ENCODE peak calls at places on chromosomes 7 and 10, in four cellular contexts. J is GM12865, O is tibial artery, A is breast epithelium. R is an unnamed sample.

GRCh38 chr10:21702633-21703111 is 168.6 kb downstream of the MLLT10 start:
- DNase-seq in J (peak; percentile 53), A (no peak), O (no peak), R (no peak)

GRCh38 chr10:70778267-70778924 is 6.8 kb downstream of the TBATA start:
- DNase-seq in J (no peak), O (no peak), A (no peak), R (no peak)

GRCh38 chr7:39433550-39433949 is 132.7 kb upstream of the YAE1 start:
- DNase-seq in A (no peak), J (no peak), O (no peak), R (no peak)

GRCh38 chr10:44183667-44184632 is 200.9 kb downstream of the CXCL12 start:
- DNase-seq in O (no peak), J (no peak), A (no peak), R (peak; percentile 28)

GRCh38 chr7:4851459-4852422 is 10.1 kb downstream of the PAPOLB start:
- DNase-seq in J (no peak), O (no peak), A (no peak), R (no peak)

GRCh38 chr10:33277135-33277536 is 57.3 kb downstream of the NRP1 start:
- DNase-seq in A (no peak), O (peak; percentile 65), J (no peak), R (no peak)

GRCh38 chr7:2114052-2114451 is 118.7 kb downstream of the MAD1L1 start:
- DNase-seq in O (no peak), J (no peak), A (no peak), R (no peak)

GRCh38 chr10:43824934-43825333 is 176.3 kb upstream of the ZNF32 start:
- DNase-seq in J (no peak), A (no peak), O (peak; percentile 85), R (peak; percentile 55)

GRCh38 chr7:24438232-24438631 is 135.0 kb upstream of the PALS2 start:
- DNase-seq in O (no peak), A (no peak), J (no peak), R (no peak)

GRCh38 chr10:96873086-96873485 is 41.0 kb downstream of the LCOR start:
- DNase-seq in J (no peak), O (no peak), A (no peak), R (no peak)

DNA sequence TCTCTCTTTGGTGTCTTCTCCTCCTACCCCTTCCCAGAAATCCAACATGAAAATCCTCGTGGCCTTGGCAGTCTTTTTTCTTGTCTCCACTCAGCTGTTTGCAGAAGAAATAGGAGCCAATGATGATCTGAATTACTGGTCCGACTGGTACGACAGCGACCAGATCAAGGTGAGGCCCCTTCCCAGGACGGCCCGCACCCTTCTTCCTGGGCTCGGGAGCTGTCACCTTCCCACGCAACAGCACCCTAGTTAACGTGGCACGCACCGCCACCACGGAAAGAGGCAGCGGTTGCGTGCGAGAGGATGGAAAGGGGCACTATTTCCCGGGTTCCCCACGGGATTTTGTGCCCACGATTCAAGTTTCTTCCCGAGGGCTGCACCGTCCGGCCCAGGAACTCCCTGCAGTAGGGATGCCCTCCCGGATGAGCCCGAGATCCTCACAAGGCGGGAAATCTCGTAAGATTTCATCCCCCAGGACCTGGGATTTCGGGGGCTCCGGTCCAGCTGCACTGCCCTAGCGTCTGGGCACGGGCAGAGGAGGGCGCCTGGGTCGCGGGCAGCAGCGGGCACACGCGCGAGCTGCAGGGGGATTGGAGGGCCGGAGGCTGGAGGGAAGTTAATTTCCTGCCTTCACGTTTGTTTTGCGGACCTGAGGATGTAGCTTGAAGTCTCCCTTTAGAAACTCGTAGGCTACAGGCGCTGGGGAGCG is 835 bp downstream of the TAC1 start:
- DNase-seq in A (no peak), J (no peak), O (no peak), R (no peak)
- H3K4me3 ChIP-seq in A (peak overlapping the region; percentile 46), J (no peak overlapping the region), O (no peak overlapping the region), R (no peak overlapping the region)

GRCh38 chr7:114929570-114929969 is 7.7 kb downstream of the MDFIC start:
- DNase-seq in J (no peak), A (no peak), O (no peak), R (no peak)
- TF ChIP-seq CTCF in J (no peak), A (no peak), O (no peak), R (no peak)

GRCh38 chr10:100829103-100829870 is 83.5 kb upstream of the SLF2 start:
- DNase-seq in J (no peak), O (no peak), A (peak; percentile 9), R (no peak)
- H3K4me3 ChIP-seq in J (no peak overlapping the region), O (peak overlapping the region; percentile 30), A (peak overlapping the region; percentile 50), R (no peak overlapping the region)

GRCh38 chr10:84715911-84716310 is 387.5 kb downstream of the CCSER2 start:
- DNase-seq in A (no peak), J (peak; percentile 48), O (no peak), R (no peak)
- TF ChIP-seq CTCF in A (no peak), J (peak; percentile 86), O (no peak), R (peak; percentile 35)

DNA sequence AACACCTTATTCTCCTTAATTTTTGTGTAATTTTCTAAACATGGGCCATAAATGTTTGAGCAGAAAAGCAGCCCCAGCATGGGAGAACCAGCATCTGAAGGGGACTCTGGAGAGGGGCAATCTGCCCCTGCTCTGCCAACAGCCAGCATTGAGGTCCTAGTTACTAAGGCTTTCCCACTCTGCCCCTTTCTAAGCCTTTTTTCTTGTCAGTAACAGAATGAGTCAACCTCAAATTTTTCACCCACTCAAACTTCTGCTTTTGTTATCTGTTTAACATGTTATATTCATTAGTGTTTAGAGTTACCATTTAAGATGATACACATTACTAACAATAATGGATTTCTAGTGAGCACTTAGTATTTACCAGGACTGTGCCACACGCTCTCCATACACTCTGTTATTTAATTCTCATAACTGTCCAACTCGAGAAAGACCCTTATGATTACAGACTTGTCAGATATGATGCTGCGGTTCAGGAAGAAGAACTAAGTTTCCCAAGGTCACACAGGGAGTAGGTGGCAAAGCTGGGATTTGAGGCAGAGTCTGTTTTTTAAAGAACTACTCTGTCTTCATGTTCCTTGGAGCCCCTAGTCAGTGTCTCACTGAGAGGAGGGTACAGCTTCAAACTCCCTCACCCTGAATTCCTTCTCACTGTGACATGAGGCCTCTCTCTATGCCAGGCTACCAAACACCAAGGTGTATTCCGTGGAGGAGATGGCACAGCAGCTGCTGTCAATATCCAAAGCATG is 19.9 kb upstream of the GPAM start:
- DNase-seq in J (peak; percentile 24), O (no peak), A (no peak), R (no peak)
- H3K4me3 ChIP-seq in J (no peak overlapping the region), O (no peak overlapping the region), A (no peak overlapping the region), R (no peak overlapping the region)

GRCh38 chr7:22256702-22257101 is 100.3 kb downstream of the RAPGEF5 start:
- DNase-seq in O (no peak), J (no peak), A (no peak), R (no peak)
- TF ChIP-seq CTCF in O (peak; percentile 48), J (no peak), A (no peak), R (peak; percentile 9)

GRCh38 chr10:27714349-27714748 is 31.3 kb downstream of the MKX start:
- DNase-seq in O (no peak), A (no peak), J (no peak), R (no peak)

GRCh38 chr10:27716521-27716920 is 29.1 kb downstream of the MKX start:
- DNase-seq in O (no peak), A (no peak), J (no peak), R (no peak)

GRCh38 chr10:27715505-27715904 is 30.1 kb downstream of the MKX start:
- DNase-seq in J (no peak), O (no peak), A (no peak), R (no peak)

GRCh38 chr10:27717191-27717590 is 28.4 kb downstream of the MKX start:
- DNase-seq in J (no peak), A (no peak), O (no peak), R (no peak)

GRCh38 chr10:27713906-27714305 is 31.7 kb downstream of the MKX start:
- DNase-seq in O (no peak), J (no peak), A (no peak), R (no peak)
- H3K4me3 ChIP-seq in O (peak overlapping the region; percentile 37), J (no peak overlapping the region), A (no peak overlapping the region), R (no peak overlapping the region)

DNA sequence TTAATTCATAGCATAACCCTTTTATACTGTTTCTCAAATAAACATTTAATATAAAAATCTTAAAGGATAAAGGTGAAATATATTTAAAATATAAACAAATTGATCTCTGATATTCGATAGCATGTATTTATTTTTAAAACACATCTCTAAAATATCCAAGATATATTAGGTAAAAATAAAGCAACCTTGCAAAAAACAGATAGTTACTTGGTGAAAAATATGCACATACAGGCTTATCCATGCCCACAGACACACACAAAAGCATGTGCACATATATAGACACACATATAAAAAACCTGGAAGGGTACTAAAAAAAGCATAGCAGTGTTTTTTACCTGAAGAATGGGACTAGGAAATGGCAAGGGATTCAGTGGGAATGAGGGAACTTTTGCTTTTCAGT is 19.8 kb downstream of the POT1 start:
- DNase-seq in J (no peak), O (no peak), A (no peak), R (no peak)
- TF ChIP-seq CTCF in J (no peak), O (no peak), A (no peak), R (no peak)

DNA sequence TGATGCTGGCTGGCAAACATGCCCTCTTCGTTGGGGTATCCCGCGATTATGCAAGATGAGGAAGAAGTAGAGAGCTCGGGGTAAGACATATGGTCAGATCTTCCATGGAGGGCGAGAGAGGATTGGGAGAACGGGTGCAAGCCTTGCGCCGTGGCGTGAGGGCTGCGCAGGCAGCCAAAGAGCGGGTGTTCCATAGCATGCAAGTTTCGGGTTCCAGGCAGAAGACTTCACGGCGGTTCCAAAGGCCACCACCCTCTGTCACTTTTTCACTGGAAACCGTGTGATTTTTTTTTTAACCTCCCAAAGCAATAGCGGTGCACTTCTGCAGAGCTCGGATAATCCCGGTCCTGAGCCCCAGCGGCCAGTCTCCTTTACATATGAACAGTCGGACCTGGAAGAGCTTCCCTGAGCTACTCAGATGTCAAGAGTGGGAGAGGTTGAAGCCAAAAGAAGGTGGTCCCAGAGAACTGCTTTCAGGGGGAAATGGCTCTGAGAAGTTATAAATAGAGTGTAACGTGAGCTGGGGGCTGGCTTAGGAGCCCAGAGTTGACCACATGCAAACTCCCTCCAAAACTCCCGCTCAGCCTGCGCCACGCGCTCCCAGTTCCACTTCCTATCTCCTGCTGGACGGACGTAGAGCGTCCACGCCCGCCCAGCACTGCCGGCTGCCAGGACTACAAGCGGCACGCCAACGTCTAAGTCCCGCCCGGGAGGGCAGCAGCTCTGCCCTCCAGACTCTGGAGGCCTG is at the start of gene MEOX2:
- DNase-seq in O (peak; percentile 85), J (no peak), A (no peak), R (no peak)
- H3K4me3 ChIP-seq in O (peak within 1 kb of the TSS; percentile 72), J (no peak within 1 kb of the TSS), A (peak within 1 kb of the TSS; percentile 60), R (peak within 1 kb of the TSS; percentile 57)